ENCODE peak calls at places on chromosomes 16 and 17, in ten cellular contexts. P is CD8-positive, alpha-beta T cell; L is BJ; Z is NB4; V is fibroblast of mammary gland; F is AG10803; Y is fibroblast of the aortic adventitia; W is astrocyte of the cerebellum; O is GM12865; E is A549. D is an unnamed sample.

GRCh38 chr17:77726549-77726957 is 231.9 kb upstream of the TNRC6C start:
- DNase-seq in Y (no peak), L (no peak), F (no peak), P (no peak), O (no peak), V (no peak), Z (no peak), E (no peak), W (no peak), D (no peak)

GRCh38 chr16:13936596-13937081 is 16.7 kb downstream of the ERCC4 start:
- DNase-seq in O (no peak), E (peak), L (no peak), Y (peak), W (no peak), F (peak), V (peak), Z (peak), P (no peak), D (peak)

GRCh38 chr16:84527486-84528269 is 23.2 kb upstream of the MEAK7 start:
- DNase-seq in V (no peak), O (no peak), F (no peak), Y (peak), W (no peak), E (no peak), L (no peak), Z (peak), P (no peak), D (peak)

GRCh38 chr16:20853076-20853597 is 46.8 kb downstream of the REXO5 start:
- DNase-seq in F (no peak), V (no peak), O (no peak), L (no peak), Y (peak), E (no peak), P (no peak), W (no peak), Z (no peak), D (no peak)

GRCh38 chr16:2585651-2586081 is 47.8 kb downstream of the PDPK1 start:
- DNase-seq in O (no peak), P (no peak), V (no peak), Y (no peak), L (no peak), E (no peak), Z (no peak), W (no peak), F (no peak), D (no peak)

GRCh38 chr17:1519678-1520077 is 3.3 kb upstream of the INPP5K start:
- DNase-seq in F (no peak), E (no peak), O (no peak), P (no peak), W (no peak), L (no peak), Y (no peak), V (no peak), Z (no peak), D (no peak)

GRCh38 chr17:49963626-49964538 is 5.1 kb upstream of the DLX4 start:
- DNase-seq in O (no peak), Z (no peak), E (no peak), F (no peak), L (no peak), P (no peak), W (no peak), Y (no peak), V (no peak), D (no peak)

GRCh38 chr16:868846-869822 is 68.6 kb upstream of the GNG13 start:
- DNase-seq in E (no peak), O (no peak), W (no peak), V (no peak), Y (no peak), F (no peak), L (no peak), Z (no peak), P (no peak), D (no peak)

GRCh38 chr17:76236603-76237002 is 3.7 kb downstream of the RNF157 start:
- DNase-seq in Z (no peak), Y (no peak), E (no peak), F (no peak), O (no peak), L (no peak), W (no peak), P (no peak), V (no peak), D (no peak)

GRCh38 chr16:69105501-69106361 is at the start of gene HAS3:
- DNase-seq in L (no peak), W (peak), V (peak), E (peak), F (peak), P (no peak), O (peak), Z (peak), Y (peak), D (peak)

GRCh38 chr17:36578671-36579070 is 13.0 kb upstream of the DHRS11 start:
- DNase-seq in E (no peak), F (peak), V (no peak), O (no peak), W (no peak), Y (peak), P (no peak), L (no peak), Z (no peak), D (no peak)

GRCh38 chr16:50207652-50208051 is 54.5 kb downstream of the TENT4B start:
- DNase-seq in V (peak), Z (no peak), E (no peak), F (peak), L (no peak), P (no peak), Y (peak), W (peak), O (no peak), D (peak)
- H3K4me3 ChIP-seq in V (no peak), Z (no peak), E (no peak), F (no peak), L (no peak), P (no peak), Y (no peak), W (no peak), O (no peak), D (no peak)

DNA sequence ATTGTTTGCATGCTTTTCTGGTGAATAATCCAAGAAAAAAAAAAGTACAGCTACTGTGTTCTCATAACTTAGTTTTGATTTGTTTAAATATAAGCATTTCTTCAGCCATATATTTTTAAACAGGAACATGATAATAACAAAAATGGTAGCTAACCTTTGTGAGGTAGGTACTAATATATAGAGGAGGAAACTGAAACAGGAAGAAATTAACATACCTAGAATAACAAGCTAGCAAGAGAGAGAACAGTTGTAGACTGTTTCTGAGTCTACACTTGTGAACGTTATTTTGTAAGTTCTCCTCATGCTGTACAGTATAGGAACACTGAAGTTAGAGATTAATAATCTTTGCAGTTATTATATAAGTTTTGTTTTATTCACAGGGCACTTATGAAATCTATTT is 49.3 kb downstream of the NSRP1 start:
- DNase-seq in P (no peak), E (no peak), O (no peak), Z (no peak), W (no peak), L (no peak), Y (no peak), F (no peak), V (no peak), D (no peak)
- H3K4me3 ChIP-seq in P (no peak), E (no peak), O (no peak), Z (no peak), W (no peak), L (no peak), Y (no peak), F (no peak), V (no peak), D (no peak)

GRCh38 chr16:19393226-19394074 is 24.2 kb upstream of the TMC5 start:
- DNase-seq in Z (no peak), Y (peak), V (peak), O (no peak), W (peak), L (no peak), E (no peak), P (no peak), F (no peak), D (peak)
- H3K4me3 ChIP-seq in Z (no peak), Y (no peak), V (no peak), O (no peak), W (no peak), L (no peak), E (peak), P (no peak), F (no peak), D (no peak)

GRCh38 chr17:8225813-8226535 is 15.6 kb upstream of the AURKB start:
- DNase-seq in P (peak), V (peak), E (peak), Y (peak), L (no peak), W (no peak), Z (peak), O (peak), F (peak), D (peak)
- H3K4me3 ChIP-seq in P (no peak), V (peak), E (peak), Y (peak), L (peak), W (peak), Z (no peak), O (peak), F (peak), D (peak)

GRCh38 chr16:27518226-27518625 is 31.5 kb downstream of the GTF3C1 start:
- DNase-seq in E (no peak), L (no peak), V (no peak), P (no peak), Y (no peak), F (no peak), O (no peak), W (no peak), Z (no peak), D (no peak)

GRCh38 chr16:27516360-27516759 is 33.4 kb downstream of the GTF3C1 start:
- DNase-seq in V (no peak), L (no peak), F (no peak), O (no peak), Z (no peak), P (no peak), W (no peak), E (no peak), Y (no peak), D (no peak)

GRCh38 chr16:27514806-27515205 is 34.9 kb downstream of the GTF3C1 start:
- DNase-seq in V (no peak), O (no peak), P (no peak), F (no peak), E (no peak), Z (no peak), Y (no peak), L (no peak), W (no peak), D (no peak)

GRCh38 chr16:27512061-27512460 is 37.7 kb downstream of the GTF3C1 start:
- DNase-seq in V (no peak), Y (no peak), E (no peak), W (no peak), P (no peak), L (no peak), F (no peak), O (no peak), Z (no peak), D (no peak)

GRCh38 chr16:27515874-27516353 is 33.8 kb downstream of the GTF3C1 start:
- DNase-seq in P (no peak), V (peak), W (no peak), L (no peak), Z (peak), O (peak), E (peak), F (no peak), Y (no peak), D (peak)
- H3K4me3 ChIP-seq in P (no peak), V (no peak), W (no peak), L (no peak), Z (no peak), O (no peak), E (no peak), F (no peak), Y (no peak), D (no peak)